ENCODE peak calls at places on chromosomes 11 and 22, in seven cellular contexts. Q is K562; E is activated CD8-positive, alpha-beta T cell treated with anti-CD3 and anti-CD28 coated beads for 36 hours; C is HFFc6; F is ascending aorta; Z is GM20000; N is pancreas. W is an unnamed sample.

GRCh38 chr11:130762342-130763037 is 153.8 kb downstream of the SNX19 start:
- DNase-seq in Q (no peak), E (no peak), C (no peak), F (no peak), Z (no peak), N (peak; percentile 83), W (no peak)

GRCh38 chr22:50530857-50531545 is 1.2 kb upstream of the TYMP start:
- DNase-seq in Q (no peak), E (peak; percentile 93), C (no peak), F (no peak), Z (peak; percentile 84), N (peak; percentile 61), W (peak; percentile 67)

GRCh38 chr22:17990167-17990566 is 34.2 kb downstream of the MICAL3 start:
- DNase-seq in Q (no peak), E (no peak), C (no peak), F (no peak), Z (no peak), N (no peak), W (no peak)

GRCh38 chr22:47645450-47645914 is 883.0 kb downstream of the TBC1D22A start:
- DNase-seq in Q (peak; percentile 51), E (no peak), C (no peak), F (no peak), Z (no peak), N (no peak), W (no peak)

GRCh38 chr11:134616048-134616447 is 204.0 kb upstream of the B3GAT1 start:
- DNase-seq in Q (no peak), E (no peak), C (no peak), F (no peak), Z (no peak), N (no peak), W (no peak)

GRCh38 chr11:19723572-19724342 is 11.1 kb downstream of the NAV2 start:
- DNase-seq in Q (no peak), E (peak; percentile 71), C (peak; percentile 28), F (peak; percentile 73), Z (no peak), N (no peak), W (no peak)

GRCh38 chr11:34749666-34750659 is 129.1 kb downstream of the EHF start:
- DNase-seq in Q (no peak), E (no peak), C (peak; percentile 54), F (peak; percentile 14), Z (no peak), N (no peak), W (no peak)

GRCh38 chr11:64100782-64101358 is 65.0 kb downstream of the MACROD1 start:
- DNase-seq in Q (no peak), E (no peak), C (no peak), F (no peak), Z (no peak), N (no peak), W (no peak)

GRCh38 chr11:7548659-7549283 is 35.0 kb downstream of the PPFIBP2 start:
- DNase-seq in Q (peak; percentile 50), E (peak; percentile 54), C (no peak), F (no peak), Z (peak; percentile 52), N (no peak), W (peak; percentile 47)

GRCh38 chr22:29269731-29270474 is 1.8 kb downstream of the EWSR1 start:
- DNase-seq in Q (peak; percentile 21), E (peak; percentile 18), C (no peak), F (no peak), Z (no peak), N (no peak), W (no peak)

GRCh38 chr11:62688481-62688880 is 849 bp downstream of the LRRN4CL start:
- DNase-seq in Q (no peak), E (no peak), C (no peak), F (no peak), Z (no peak), N (no peak), W (no peak)

GRCh38 chr11:103397369-103397768 is 288.1 kb downstream of the DYNC2H1 start:
- DNase-seq in Q (no peak), E (no peak), C (peak; percentile 10), F (no peak), Z (no peak), N (no peak), W (no peak)

GRCh38 chr11:95920460-95921105 is 3.3 kb downstream of the MTMR2 start:
- DNase-seq in Q (peak; percentile 20), E (no peak), C (peak; percentile 27), F (no peak), Z (no peak), N (no peak), W (no peak)

GRCh38 chr11:69064394-69064957 is 15.7 kb downstream of the TPCN2 start:
- DNase-seq in Q (no peak), E (no peak), C (no peak), F (no peak), Z (no peak), N (no peak), W (no peak)

GRCh38 chr11:14190992-14191773 is 167.8 kb downstream of the RRAS2 start:
- DNase-seq in Q (no peak), E (no peak), C (no peak), F (no peak), Z (no peak), N (no peak), W (no peak)

GRCh38 chr11:96125400-96125799 is 201.5 kb upstream of the MTMR2 start:
- DNase-seq in Q (no peak), E (no peak), C (no peak), F (no peak), Z (no peak), N (no peak), W (no peak)

GRCh38 chr11:7077101-7077500 is 11.7 kb upstream of the RBMXL2 start:
- DNase-seq in Q (peak; percentile 6), E (no peak), C (no peak), F (no peak), Z (no peak), N (no peak), W (peak; percentile 23)

GRCh38 chr11:70578831-70579230 is 180.5 kb downstream of the CTTN start:
- DNase-seq in Q (no peak), E (no peak), C (no peak), F (no peak), Z (no peak), N (no peak), W (no peak)

GRCh38 chr11:93908689-93909088 is 58.3 kb upstream of the VSTM5 start:
- DNase-seq in Q (no peak), E (no peak), C (peak; percentile 87), F (no peak), Z (no peak), N (no peak), W (no peak)

GRCh38 chr11:29019960-29020683 is 911.9 kb downstream of the METTL15 start:
- DNase-seq in Q (no peak), E (no peak), C (peak; percentile 34), F (no peak), Z (no peak), N (no peak), W (peak; percentile 17)

GRCh38 chr11:14842002-14842401 is 50.0 kb downstream of the CYP2R1 start:
- DNase-seq in Q (no peak), E (no peak), C (no peak), F (no peak), Z (no peak), N (no peak), W (no peak)

GRCh38 chr11:69891421-69892236 is 72.4 kb upstream of the FGF3 start:
- DNase-seq in Q (no peak), E (no peak), C (no peak), F (no peak), Z (no peak), N (no peak), W (no peak)

GRCh38 chr11:69799097-69799496 is 20.1 kb downstream of the FGF3 start:
- DNase-seq in Q (no peak), E (no peak), C (no peak), F (no peak), Z (no peak), N (no peak), W (no peak)

GRCh38 chr11:41532413-41532812 is 73.0 kb upstream of the LRRC4C start:
- DNase-seq in Q (no peak), E (no peak), C (no peak), F (no peak), Z (no peak), N (no peak), W (no peak)

GRCh38 chr11:70601861-70602575 is 203.7 kb downstream of the CTTN start:
- DNase-seq in Q (no peak), E (no peak), C (no peak), F (no peak), Z (no peak), N (no peak), W (no peak)

GRCh38 chr22:26377170-26377825 is 51.8 kb upstream of the ASPHD2 start:
- DNase-seq in Q (peak; percentile 9), E (no peak), C (no peak), F (no peak), Z (no peak), N (no peak), W (no peak)
- TF ChIP-seq CTCF in Q (peak; percentile 26), E (peak; percentile 2), C (no peak), F (no peak), Z (no peak), N (no peak), W (no peak)

GRCh38 chr11:122655527-122656072 is at the start of gene UBASH3B:
- DNase-seq in Q (peak; percentile 45), E (peak; percentile 76), C (peak; percentile 89), F (peak; percentile 16), Z (peak; percentile 77), N (peak; percentile 70), W (peak; percentile 80)
- TF ChIP-seq CTCF in Q (peak; percentile 8), E (peak; percentile 11), C (no peak), F (peak; percentile 5), Z (no peak), N (no peak), W (no peak)

GRCh38 chr11:126764221-126764620 is 236.3 kb downstream of the KIRREL3 start:
- DNase-seq in Q (peak; percentile 9), E (no peak), C (no peak), F (no peak), Z (no peak), N (no peak), W (no peak)
- TF ChIP-seq CTCF in Q (no peak), E (no peak), C (peak; percentile 13), F (no peak), Z (no peak), N (no peak), W (no peak)

GRCh38 chr22:28112548-28113043 is 193.5 kb upstream of the PITPNB start:
- DNase-seq in Q (peak; percentile 60), E (no peak), C (peak; percentile 52), F (no peak), Z (no peak), N (peak; percentile 8), W (peak; percentile 16)
- TF ChIP-seq CTCF in Q (peak; percentile 37), E (no peak), C (peak; percentile 77), F (peak; percentile 33), Z (peak; percentile 7), N (peak; percentile 48), W (peak; percentile 71)

W was measured in endothelial cell.